ENCODE peak calls at places on chromosomes 13 and 19, in ten cellular contexts. P, F, Z, G, N, T, W, L, S and X are unnamed samples.

GRCh38 chr13:21453352-21454089 is 5.6 kb downstream of the ZDHHC20 start:
- DNase-seq in P (no peak), W (no peak), F (no peak), S (no peak), Z (no peak), T (no peak), N (no peak), G (no peak), L (no peak), X (no peak)

GRCh38 chr19:16207063-16207462 is 9.4 kb downstream of the AP1M1 start:
- DNase-seq in N (no peak), T (no peak), S (no peak), W (no peak), L (no peak), F (no peak), P (no peak), Z (no peak), G (no peak), X (no peak)

GRCh38 chr13:99355267-99356215 is 48.3 kb upstream of the GPR183 start:
- DNase-seq in W (no peak), Z (no peak), F (no peak), G (no peak), L (no peak), P (no peak), N (no peak), S (no peak), T (no peak), X (no peak)

GRCh38 chr13:23692816-23693215 is 122.6 kb downstream of the TNFRSF19 start:
- DNase-seq in L (no peak), G (no peak), N (no peak), S (no peak), Z (no peak), P (no peak), T (no peak), W (no peak), F (no peak), X (no peak)

GRCh38 chr13:75633285-75633684 is 2.8 kb upstream of the LMO7 start:
- DNase-seq in G (no peak), W (no peak), T (no peak), P (no peak), F (peak), Z (no peak), L (no peak), N (no peak), S (peak), X (no peak)

GRCh38 chr19:56138069-56138468 is 3.0 kb upstream of the ZNF444 start:
- DNase-seq in N (no peak), P (no peak), F (no peak), S (no peak), L (no peak), Z (no peak), W (no peak), G (no peak), T (no peak), X (no peak)

GRCh38 chr13:112774829-112775565 is 85.2 kb downstream of the ATP11A start:
- DNase-seq in S (no peak), G (no peak), F (no peak), L (no peak), W (no peak), P (no peak), N (no peak), Z (no peak), T (no peak), X (no peak)

GRCh38 chr19:41837981-41838708 is 6.3 kb downstream of the LYPD4 start:
- DNase-seq in T (no peak), W (no peak), L (no peak), S (no peak), P (no peak), Z (no peak), F (no peak), N (no peak), G (no peak), X (no peak)

GRCh38 chr13:26518433-26519084 is 38.9 kb upstream of the WASF3 start:
- DNase-seq in F (no peak), S (no peak), P (no peak), T (no peak), L (no peak), W (no peak), G (no peak), N (no peak), Z (no peak), X (no peak)

GRCh38 chr13:85544756-85545155 is 254.5 kb downstream of the SLITRK6 start:
- DNase-seq in F (no peak), W (no peak), L (no peak), N (no peak), P (no peak), S (no peak), T (no peak), Z (no peak), G (no peak), X (no peak)

GRCh38 chr13:18628428-18628827 is 553.2 kb downstream of the TUBA3C start:
- DNase-seq in G (no peak), T (no peak), P (no peak), N (no peak), L (no peak), S (no peak), W (no peak), F (no peak), Z (no peak), X (no peak)

GRCh38 chr13:112101360-112101930 is 34.5 kb downstream of the SOX1 start:
- DNase-seq in F (no peak), Z (no peak), P (no peak), L (no peak), N (no peak), S (no peak), W (no peak), T (no peak), G (no peak), X (no peak)

GRCh38 chr19:47187797-47188196 is 43.2 kb downstream of the BBC3 start:
- DNase-seq in S (no peak), P (no peak), L (no peak), T (no peak), W (no peak), N (no peak), F (no peak), Z (no peak), G (no peak), X (no peak)

GRCh38 chr19:29323046-29323971 is 110.4 kb upstream of the UQCRFS1 start:
- DNase-seq in Z (peak), G (no peak), W (no peak), T (no peak), S (no peak), L (no peak), N (no peak), F (no peak), P (no peak), X (no peak)

GRCh38 chr19:5293607-5294089 is 47.0 kb downstream of the PTPRS start:
- DNase-seq in Z (no peak), L (no peak), S (no peak), F (no peak), W (peak), G (no peak), T (no peak), N (no peak), P (peak), X (no peak)

GRCh38 chr13:27542220-27542619 is 78.1 kb downstream of the LNX2 start:
- DNase-seq in G (no peak), T (no peak), N (no peak), W (no peak), Z (no peak), S (no peak), P (no peak), L (no peak), F (no peak), X (no peak)

GRCh38 chr19:2758601-2759313 is 18.9 kb upstream of the SLC39A3 start:
- DNase-seq in F (no peak), G (no peak), N (no peak), W (no peak), P (no peak), S (no peak), T (no peak), L (no peak), Z (no peak), X (no peak)

GRCh38 chr13:25971499-25972145 is 80.2 kb downstream of the SHISA2 start:
- DNase-seq in G (no peak), N (peak), Z (no peak), W (no peak), P (no peak), L (peak), T (no peak), F (no peak), S (no peak), X (no peak)